ENCODE peak calls at places on chromosomes 13 and 19, in four cellular contexts. J is lower leg skin, Q is A549, Z is right lobe of liver. B is an unnamed sample.

GRCh38 chr13:23159205-23159586 is 21.6 kb upstream of the SGCG start:
- DNase-seq in J (no peak), Q (peak; percentile 42), Z (no peak), B (peak; percentile 59)

GRCh38 chr13:83819156-83819555 is 63.1 kb downstream of the SLITRK1 start:
- DNase-seq in J (no peak), Q (no peak), Z (no peak), B (no peak)

GRCh38 chr13:79483302-79483701 is 2.3 kb downstream of the NDFIP2 start:
- DNase-seq in J (no peak), Q (no peak), Z (no peak), B (no peak)

GRCh38 chr13:30572859-30573275 is 44.9 kb upstream of the USPL1 start:
- DNase-seq in J (no peak), Q (peak; percentile 45), Z (no peak), B (peak; percentile 79)

GRCh38 chr19:16801599-16801998 is 27.6 kb upstream of the SIN3B start:
- DNase-seq in J (no peak), Q (peak; percentile 33), Z (no peak), B (no peak)

GRCh38 chr13:63025741-63026140 is 1610.1 kb upstream of the PCDH20 start:
- DNase-seq in J (no peak), Q (no peak), Z (no peak), B (no peak)

GRCh38 chr19:19341026-19341425 is 20.4 kb downstream of the MAU2 start:
- DNase-seq in J (no peak), Q (no peak), Z (no peak), B (no peak)

GRCh38 chr13:24663089-24663395 is 17.2 kb upstream of the ATP12A start:
- DNase-seq in J (no peak), Q (no peak), Z (no peak), B (no peak)

GRCh38 chr19:3034845-3035541 is 5.9 kb upstream of the TLE2 start:
- DNase-seq in J (no peak), Q (no peak), Z (no peak), B (no peak)

GRCh38 chr13:112716461-112716820 is 26.6 kb downstream of the ATP11A start:
- DNase-seq in J (no peak), Q (no peak), Z (no peak), B (no peak)

GRCh38 chr19:2235396-2236284 is 489 bp downstream of the PLEKHJ1 start:
- DNase-seq in J (no peak), Q (no peak), Z (no peak), B (no peak)

GRCh38 chr13:70890289-70890688 is 782.0 kb upstream of the KLHL1 start:
- DNase-seq in J (no peak), Q (no peak), Z (no peak), B (no peak)

GRCh38 chr13:112724788-112725345 is 35.0 kb downstream of the ATP11A start:
- DNase-seq in J (no peak), Q (no peak), Z (no peak), B (no peak)

GRCh38 chr13:79503069-79503468 is 22.1 kb downstream of the NDFIP2 start:
- DNase-seq in J (no peak), Q (no peak), Z (no peak), B (no peak)

GRCh38 chr13:21546372-21546771 is 57.6 kb downstream of the MICU2 start:
- DNase-seq in J (no peak), Q (no peak), Z (no peak), B (no peak)

GRCh38 chr13:21668665-21669599 is 1.9 kb upstream of the FGF9 start:
- DNase-seq in J (no peak), Q (no peak), Z (no peak), B (peak; percentile 34)

GRCh38 chr19:679418-680286 is 3.5 kb downstream of the FSTL3 start:
- DNase-seq in J (no peak), Q (peak; percentile 78), Z (peak; percentile 73), B (peak; percentile 56)

GRCh38 chr19:51418707-51419106 is 1.3 kb upstream of the SIGLEC10 start:
- DNase-seq in J (no peak), Q (no peak), Z (no peak), B (no peak)

GRCh38 chr19:46818812-46819211 is 30.4 kb upstream of the SLC1A5 start:
- DNase-seq in J (no peak), Q (peak; percentile 69), Z (no peak), B (peak; percentile 58)

GRCh38 chr13:109816112-109816978 is 30.0 kb upstream of the IRS2 start:
- DNase-seq in J (no peak), Q (no peak), Z (peak; percentile 37), B (no peak)

GRCh38 chr13:55517312-55517711 is 1623.4 kb upstream of the PRR20A start:
- DNase-seq in J (no peak), Q (no peak), Z (no peak), B (peak; percentile 1)

GRCh38 chr19:28737021-28737525 is 475.9 kb downstream of the UQCRFS1 start:
- DNase-seq in J (no peak), Q (peak; percentile 35), Z (no peak), B (no peak)

DNA sequence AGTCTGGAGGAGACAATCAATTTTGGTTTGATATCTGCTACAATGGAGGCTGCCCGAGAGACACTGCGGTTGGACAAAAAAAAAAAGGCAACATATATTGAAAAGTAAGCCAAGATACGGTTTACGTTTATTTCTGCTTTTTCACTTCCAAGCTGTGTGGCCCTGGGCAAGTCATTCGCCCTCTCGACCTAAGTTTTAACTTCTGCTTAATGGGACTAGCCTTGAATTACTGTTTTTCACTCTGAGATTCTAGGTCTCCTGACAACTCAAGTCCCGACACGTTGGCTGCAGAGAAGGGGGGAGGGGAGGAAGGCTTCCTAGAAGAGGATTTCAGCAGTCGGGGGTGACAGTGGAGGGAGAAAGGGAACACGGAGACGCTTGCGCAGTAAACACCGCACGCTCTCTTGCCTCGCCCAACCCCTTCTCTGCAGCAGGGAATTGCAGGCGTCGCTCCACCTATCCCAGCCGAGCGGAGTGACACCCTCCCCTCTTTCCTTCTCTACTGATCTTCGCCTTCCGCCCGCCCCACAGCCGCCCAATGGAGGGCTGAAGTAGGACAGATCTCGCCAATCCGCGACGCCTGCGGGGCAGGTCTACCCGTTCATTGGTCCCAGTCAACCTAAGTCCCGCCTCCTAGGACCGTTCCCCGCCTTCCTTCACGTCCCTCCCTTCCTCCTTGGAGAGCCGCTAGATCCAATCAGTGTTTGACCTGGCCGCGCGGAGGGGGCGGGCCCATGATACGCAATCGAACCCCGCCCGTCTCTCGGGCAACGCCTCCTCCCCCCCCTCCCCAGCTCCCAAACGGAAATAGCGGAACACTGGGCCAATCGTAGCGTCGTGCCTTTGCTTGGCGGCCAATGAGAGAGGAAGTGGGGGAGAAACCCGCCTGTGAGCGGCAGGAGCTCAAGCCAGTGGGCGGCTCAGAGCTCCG is 529 bp upstream of the AP2A1 start:
- DNase-seq in J (peak; percentile 100), Q (peak; percentile 100), Z (peak; percentile 99), B (peak; percentile 100)
- TF ChIP-seq POLR2A in J (no peak), Q (peak; percentile 84), Z (peak; percentile 90), B (peak; percentile 87)

DNA sequence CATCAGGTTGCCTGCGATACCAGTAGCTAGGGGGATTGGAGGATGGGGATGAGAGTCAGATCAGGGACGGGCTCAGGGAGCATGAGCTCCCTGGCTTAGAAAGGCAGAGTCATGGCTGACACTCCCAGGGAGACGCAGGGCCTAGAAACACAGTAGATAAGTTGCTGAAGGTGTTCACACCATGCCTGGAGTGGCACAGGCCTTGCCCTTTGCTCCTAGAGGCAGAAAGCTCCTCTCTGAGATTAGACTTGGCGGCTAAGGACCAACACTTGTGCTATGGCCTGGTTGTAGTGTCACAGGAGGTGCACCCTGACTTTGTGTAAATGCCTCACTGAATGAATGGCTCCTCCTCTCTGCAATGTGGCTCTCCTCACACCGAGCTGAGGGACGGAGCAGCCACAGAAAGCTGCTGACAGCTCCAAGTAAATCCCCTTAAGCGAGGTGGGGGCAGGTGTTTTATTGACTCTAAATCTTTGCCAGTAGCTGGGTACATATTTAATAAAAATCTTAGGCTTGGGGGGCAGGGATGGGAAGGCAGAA is 55.1 kb downstream of the SIAH3 start:
- DNase-seq in J (no peak), Q (no peak), Z (no peak), B (no peak)
- TF ChIP-seq POLR2A in J (no peak), Q (no peak), Z (no peak), B (no peak)

GRCh38 chr13:27424246-27425150 is at the start of gene GTF3A:
- DNase-seq in J (peak; percentile 73), Q (peak; percentile 85), Z (peak; percentile 88), B (peak; percentile 93)
- TF ChIP-seq POLR2A in J (no peak), Q (peak; percentile 75), Z (peak; percentile 94), B (peak; percentile 95)

GRCh38 chr13:98571955-98572662 is 4.8 kb downstream of the STK24 start:
- DNase-seq in J (no peak), Q (no peak), Z (no peak), B (peak; percentile 27)
- TF ChIP-seq POLR2A in J (no peak), Q (no peak), Z (no peak), B (no peak)

GRCh38 chr19:4780860-4781259 is 10.7 kb upstream of the FEM1A start:
- DNase-seq in J (no peak), Q (no peak), Z (no peak), B (no peak)
- TF ChIP-seq POLR2A in J (no peak), Q (no peak), Z (no peak), B (no peak)